ENCODE peak calls at places on chromosomes 12 and 14, in ten cellular contexts. C, L, K, G, X, T, W, B, V and H are unnamed samples. For H3K4me1, the result is how much of the 10 kb centered on the place peaks cover.

GRCh38 chr12:52070243-52070925 is 606 bp downstream of the ATG101 start:
- DNase-seq in V (no peak), X (no peak), C (no peak), G (no peak), L (no peak), K (no peak), T (no peak), W (no peak), B (no peak), H (no peak)

GRCh38 chr12:4717806-4718205 is 2.4 kb upstream of the GALNT8 start:
- DNase-seq in X (no peak), V (no peak), L (no peak), W (no peak), T (no peak), G (no peak), C (no peak), B (no peak), K (no peak), H (no peak)

GRCh38 chr14:93076755-93077154 is 39.0 kb downstream of the ITPK1 start:
- DNase-seq in B (no peak), T (no peak), L (no peak), K (no peak), V (no peak), X (no peak), C (no peak), W (no peak), G (no peak), H (no peak)

GRCh38 chr14:55731881-55732498 is 152.0 kb downstream of the KTN1 start:
- DNase-seq in B (peak), X (no peak), C (peak), G (peak), L (no peak), K (peak), T (peak), W (peak), V (no peak), H (no peak)

GRCh38 chr12:116166306-116166705 is 111.2 kb downstream of the MED13L start:
- DNase-seq in K (no peak), L (no peak), W (no peak), G (no peak), B (no peak), T (no peak), V (no peak), C (no peak), X (no peak), H (no peak)

GRCh38 chr12:128190614-128191013 is 76.4 kb upstream of the TMEM132C start:
- DNase-seq in V (no peak), L (no peak), X (no peak), B (no peak), G (peak), C (no peak), W (no peak), T (no peak), K (no peak), H (peak)

GRCh38 chr12:128734391-128734790 is 89.4 kb downstream of the SLC15A4 start:
- DNase-seq in L (no peak), G (no peak), X (no peak), T (no peak), B (no peak), W (no peak), C (no peak), V (peak), K (no peak), H (no peak)

GRCh38 chr12:31297572-31298509 is 28.1 kb downstream of the SINHCAF start:
- DNase-seq in W (no peak), X (no peak), V (no peak), G (no peak), L (no peak), T (no peak), C (no peak), K (no peak), B (no peak), H (no peak)

GRCh38 chr12:2240984-2241383 is 188.2 kb downstream of the CACNA1C start:
- DNase-seq in T (no peak), L (no peak), W (no peak), G (no peak), X (no peak), V (no peak), C (no peak), K (peak), B (no peak), H (no peak)

GRCh38 chr12:90630006-90630405 is 325.0 kb downstream of the CCER1 start:
- DNase-seq in W (no peak), X (no peak), K (peak), T (no peak), L (no peak), V (no peak), C (no peak), B (no peak), G (no peak), H (no peak)

GRCh38 chr14:39015360-39015961 is 87.6 kb downstream of the SEC23A start:
- DNase-seq in L (peak), G (no peak), B (peak), C (no peak), T (peak), W (peak), K (peak), V (no peak), X (no peak), H (peak)

DNA sequence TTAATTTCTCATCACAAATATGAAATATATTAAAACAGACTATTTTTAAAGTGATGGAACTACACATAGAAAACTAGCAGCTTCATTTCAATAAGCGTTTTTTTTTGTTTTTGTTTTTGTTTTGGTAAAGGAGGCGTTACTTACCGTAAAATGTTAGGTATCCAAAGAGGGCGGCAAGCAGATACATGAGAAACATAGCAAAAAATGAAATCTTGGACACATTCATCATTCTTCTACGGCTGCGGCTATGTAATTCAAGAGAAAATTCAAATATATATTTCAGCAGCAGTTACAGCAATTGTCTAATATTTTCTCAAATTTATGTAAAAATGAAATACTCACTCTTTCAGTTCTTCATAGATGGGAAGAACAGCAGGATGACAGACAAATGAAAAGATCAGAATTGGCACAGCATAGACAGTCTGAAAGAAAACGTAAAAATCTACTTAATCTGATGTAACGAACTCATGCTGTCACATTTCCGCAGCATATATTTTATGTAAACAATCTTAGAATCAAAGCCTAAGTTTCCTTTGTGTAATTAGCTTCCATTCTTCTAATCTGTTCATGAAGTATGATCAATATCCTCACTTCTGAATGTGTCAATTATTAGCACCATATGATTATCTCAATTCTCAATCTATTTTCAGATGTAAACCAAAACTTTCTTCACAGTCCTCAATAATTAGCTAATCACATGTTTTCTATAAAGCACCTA is 8.8 kb downstream of the SLC38A2 start:
- DNase-seq in C (no peak), B (no peak), G (no peak), V (no peak), K (no peak), W (no peak), T (no peak), X (no peak), L (no peak), H (no peak)
- H3K4me1 ChIP-seq in C (half or more), B (half or more), G (under half), V (under half), K (under half), W (under half), T (under half), X (half or more), L (under half), H (under half)

DNA sequence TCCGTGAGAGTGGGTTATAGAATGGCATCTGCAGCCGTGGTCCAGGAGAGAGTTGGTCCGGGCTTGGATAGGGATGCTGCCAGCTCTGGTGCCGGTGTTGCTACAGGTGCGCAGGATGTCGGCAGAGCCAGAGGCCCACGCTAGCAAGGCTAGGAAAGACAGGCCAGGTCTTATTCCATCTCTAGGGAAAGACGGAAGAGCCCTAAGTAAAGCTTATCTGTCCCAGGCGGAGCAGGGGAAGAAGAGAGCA is 485 bp upstream of the PSME1 start:
- DNase-seq in X (no peak), V (no peak), C (no peak), B (no peak), T (no peak), W (no peak), L (no peak), G (no peak), K (no peak), H (no peak)
- H3K4me1 ChIP-seq in X (half or more), V (under half), C (under half), B (under half), T (half or more), W (under half), L (under half), G (under half), K (under half), H (under half)

GRCh38 chr12:95417372-95417771 is 56.6 kb upstream of the METAP2 start:
- DNase-seq in L (no peak), K (peak), V (no peak), T (no peak), W (no peak), C (no peak), X (no peak), G (no peak), B (no peak), H (no peak)

GRCh38 chr12:95413576-95413975 is 60.4 kb upstream of the METAP2 start:
- DNase-seq in L (peak), T (no peak), W (no peak), V (no peak), B (no peak), C (no peak), X (no peak), K (peak), G (no peak), H (no peak)

GRCh38 chr12:95418142-95418541 is 55.8 kb upstream of the METAP2 start:
- DNase-seq in T (no peak), L (no peak), V (no peak), K (no peak), C (no peak), W (no peak), X (peak), B (no peak), G (no peak), H (no peak)

GRCh38 chr12:95415451-95415850 is 58.5 kb upstream of the METAP2 start:
- DNase-seq in X (no peak), V (no peak), L (no peak), T (no peak), G (no peak), K (no peak), C (no peak), B (no peak), W (no peak), H (no peak)

DNA sequence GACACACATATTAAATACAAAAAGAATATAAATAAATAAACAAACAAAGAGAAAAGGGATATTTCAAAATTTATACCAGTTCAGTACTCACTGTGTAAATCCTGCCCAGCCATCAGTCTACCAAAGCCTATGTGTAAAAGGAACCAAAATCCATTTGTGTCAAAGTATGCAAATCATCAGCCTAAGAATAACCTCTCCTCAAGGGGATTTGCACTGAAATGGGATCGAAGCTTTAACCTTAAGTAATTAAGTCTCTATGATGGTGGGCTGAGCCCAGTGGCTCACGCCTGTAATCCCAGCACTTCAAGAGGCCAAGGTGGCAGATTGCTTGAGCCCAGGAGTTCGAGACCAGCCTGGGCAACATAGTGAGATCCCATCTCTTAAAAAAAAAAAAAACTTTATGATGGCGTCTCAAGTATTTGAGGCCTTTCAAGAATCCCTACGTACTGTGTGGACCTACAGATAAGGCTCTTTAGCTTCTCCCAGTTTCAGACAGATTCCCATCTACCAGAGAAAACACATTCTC is 57.8 kb upstream of the METAP2 start:
- DNase-seq in G (no peak), L (no peak), W (no peak), C (no peak), B (no peak), V (no peak), X (no peak), K (no peak), T (no peak), H (no peak)
- H3K4me1 ChIP-seq in G (under half), L (under half), W (under half), C (under half), B (under half), V (under half), X (under half), K (under half), T (under half), H (under half)

DNA sequence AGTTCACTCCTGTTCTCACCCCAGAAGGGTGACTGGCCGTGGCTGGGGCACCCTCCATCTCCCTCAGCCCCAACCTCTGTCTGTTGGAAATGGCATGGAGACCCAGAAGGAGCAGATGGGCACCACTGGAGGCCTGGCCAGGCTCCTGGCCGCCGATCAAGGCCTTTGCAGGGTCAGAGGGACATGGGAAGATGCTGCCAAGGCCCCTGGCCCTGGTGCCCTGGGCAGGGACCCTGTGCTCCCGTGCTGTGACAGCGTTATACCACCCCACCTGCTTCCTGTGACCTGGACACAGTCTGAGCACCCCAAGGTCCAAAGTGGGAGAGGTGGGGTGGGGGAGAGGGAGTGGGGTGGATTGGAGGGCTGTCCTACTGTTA is 3.5 kb downstream of the INF2 start:
- DNase-seq in C (no peak), T (no peak), B (no peak), V (no peak), K (no peak), X (no peak), W (no peak), G (no peak), L (no peak), H (no peak)
- H3K4me1 ChIP-seq in C (half or more), T (half or more), B (under half), V (under half), K (half or more), X (under half), W (half or more), G (under half), L (under half), H (half or more)

GRCh38 chr14:27485193-27485592 is 887.4 kb upstream of the NOVA1 start:
- DNase-seq in T (no peak), W (no peak), L (no peak), B (no peak), X (no peak), K (no peak), V (no peak), C (no peak), G (no peak), H (no peak)
- H3K4me1 ChIP-seq in T (under half), W (under half), L (under half), B (under half), X (under half), K (under half), V (under half), C (under half), G (under half), H (under half)

GRCh38 chr14:98195256-98195655 is 1076.7 kb downstream of the BCL11B start:
- DNase-seq in G (no peak), T (no peak), K (no peak), C (no peak), L (no peak), V (no peak), X (no peak), B (no peak), W (no peak), H (no peak)

GRCh38 chr14:98200621-98201020 is 1071.4 kb downstream of the BCL11B start:
- DNase-seq in W (no peak), T (no peak), X (no peak), C (no peak), B (no peak), K (no peak), V (no peak), L (no peak), G (no peak), H (no peak)

GRCh38 chr14:98194821-98195220 is 1077.2 kb downstream of the BCL11B start:
- DNase-seq in G (no peak), C (no peak), X (no peak), V (no peak), W (no peak), L (no peak), T (no peak), B (no peak), K (no peak), H (no peak)

GRCh38 chr14:98197933-98198332 is 1074.1 kb downstream of the BCL11B start:
- DNase-seq in V (no peak), W (no peak), K (no peak), C (no peak), B (no peak), G (no peak), L (no peak), T (no peak), X (no peak), H (no peak)

GRCh38 chr14:98198385-98198784 is 1073.6 kb downstream of the BCL11B start:
- DNase-seq in W (no peak), K (no peak), T (peak), V (no peak), G (no peak), X (no peak), B (no peak), C (no peak), L (peak), H (no peak)
- H3K4me1 ChIP-seq in W (under half), K (under half), T (under half), V (under half), G (under half), X (under half), B (under half), C (under half), L (under half), H (under half)